ENCODE peak calls at places on chromosomes 6 and 20, in five cellular contexts. G is GM23248, R is GM23338, K is neural progenitor cell, E is HCT116. J is an unnamed sample.

GRCh38 chr6:72857791-72858190 is 235.9 kb downstream of the KCNQ5 start:
- DNase-seq in K (no peak), E (no peak), R (no peak), G (peak; percentile 42), J (no peak)

GRCh38 chr6:63571883-63572732 is at the start of the genes LOC128125822 and PTP4A1:
- DNase-seq in E (peak; percentile 92), K (peak; percentile 99), G (peak; percentile 99), R (peak; percentile 97), J (peak; percentile 99)

GRCh38 chr6:124854338-124854922 is 107.8 kb upstream of the RNF217 start:
- DNase-seq in G (peak; percentile 38), R (no peak), K (no peak), E (no peak), J (peak; percentile 5)

GRCh38 chr20:19758888-19759331 is 852 bp downstream of the RIN2 start:
- DNase-seq in K (peak; percentile 75), G (peak; percentile 68), R (peak; percentile 79), E (no peak), J (no peak)

GRCh38 chr6:110472739-110473138 is 3.7 kb downstream of the SLC22A16 start:
- DNase-seq in R (no peak), G (no peak), E (no peak), K (no peak), J (no peak)

GRCh38 chr6:112203577-112204349 is 50.6 kb downstream of the LAMA4 start:
- DNase-seq in E (peak; percentile 72), G (peak; percentile 94), R (no peak), K (no peak), J (no peak)

GRCh38 chr6:108798672-108799355 is 49.4 kb upstream of the ARMC2 start:
- DNase-seq in E (no peak), G (no peak), K (peak; percentile 30), R (peak; percentile 27), J (no peak)

GRCh38 chr20:10558635-10559187 is 115.1 kb downstream of the JAG1 start:
- DNase-seq in R (no peak), E (no peak), G (peak; percentile 71), K (no peak), J (no peak)

GRCh38 chr6:100420711-100421110 is 44.0 kb downstream of the SIM1 start:
- DNase-seq in E (no peak), G (no peak), K (peak; percentile 68), R (peak; percentile 76), J (no peak)

GRCh38 chr6:151009576-151009975 is 144.1 kb downstream of the MTHFD1L start:
- DNase-seq in G (no peak), K (peak; percentile 59), E (no peak), R (peak; percentile 75), J (no peak)

GRCh38 chr20:17809714-17810631 is 110.2 kb downstream of the BANF2 start:
- DNase-seq in E (no peak), K (no peak), G (no peak), R (no peak), J (no peak)

GRCh38 chr20:38840053-38840893 is 34.8 kb downstream of the PPP1R16B start:
- DNase-seq in R (no peak), G (peak; percentile 50), E (no peak), K (no peak), J (no peak)

DNA sequence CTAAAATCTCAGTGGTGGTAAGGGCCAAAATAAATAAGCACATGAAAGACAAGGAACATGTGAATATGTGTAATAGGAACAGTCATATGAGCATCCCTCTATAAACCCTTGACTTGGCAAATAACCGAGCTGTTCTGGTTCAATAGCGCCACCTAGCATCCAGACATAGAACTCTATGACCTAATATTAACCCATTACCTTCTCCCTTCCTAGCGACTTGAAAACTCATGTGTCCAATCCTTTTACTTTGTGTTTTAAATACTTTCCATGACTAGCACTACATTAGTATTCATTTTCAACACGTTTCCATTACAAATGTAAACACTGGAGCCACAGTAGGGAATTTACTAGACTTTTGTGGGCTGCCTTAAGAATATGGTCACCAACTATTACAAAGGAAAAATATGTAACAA is 279.7 kb downstream of the UST start:
- DNase-seq in E (peak; percentile 70), R (peak; percentile 89), K (peak; percentile 80), G (peak; percentile 94), J (peak; percentile 74)
- TF ChIP-seq EZH2phosphoT487 in E (no peak), R (no peak), K (no peak), G (no peak), J (no peak)

GRCh38 chr6:26478985-26479278 is 21.2 kb upstream of the BTN1A1 start:
- DNase-seq in R (no peak), E (no peak), G (no peak), K (no peak), J (no peak)
- H3K4me2 ChIP-seq in R (no peak overlapping the region), E (no peak overlapping the region), G (no peak overlapping the region), K (no peak overlapping the region), J (no peak overlapping the region)

GRCh38 chr6:39054577-39055142 is 6.1 kb downstream of the GLP1R start:
- DNase-seq in R (peak; percentile 28), G (no peak), E (no peak), K (no peak), J (no peak)
- TF ChIP-seq EZH2phosphoT487 in R (no peak), G (no peak), E (no peak), K (no peak), J (no peak)

DNA sequence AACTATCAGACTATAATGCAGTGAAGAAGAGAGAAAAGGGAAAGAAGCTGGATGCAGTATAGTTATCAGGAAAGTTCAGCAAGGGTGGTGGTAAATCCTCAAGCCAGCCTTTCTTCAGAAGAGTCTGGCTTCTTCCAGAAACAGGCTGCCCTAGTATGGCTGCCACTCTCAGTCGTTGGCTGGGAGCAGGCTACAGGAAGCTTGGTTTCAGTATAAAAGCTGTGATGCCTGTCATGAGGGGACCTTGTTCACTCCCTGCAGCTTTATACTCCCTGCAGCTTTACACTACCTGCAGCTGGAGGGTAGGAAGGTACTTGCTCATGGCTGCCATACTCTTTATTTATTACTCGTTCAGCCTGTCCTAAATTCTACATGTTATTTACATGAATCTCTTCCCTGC is 63.3 kb upstream of the ARHGAP18 start:
- DNase-seq in G (no peak), R (no peak), K (no peak), E (no peak), J (no peak)
- H3K4me2 ChIP-seq in G (no peak overlapping the region), R (no peak overlapping the region), K (no peak overlapping the region), E (no peak overlapping the region), J (no peak overlapping the region)

GRCh38 chr6:165940366-165940765 is 227.3 kb downstream of the TBXT start:
- DNase-seq in R (no peak), E (no peak), G (no peak), K (no peak), J (no peak)
- TF ChIP-seq EZH2phosphoT487 in R (no peak), E (no peak), G (no peak), K (no peak), J (no peak)

DNA sequence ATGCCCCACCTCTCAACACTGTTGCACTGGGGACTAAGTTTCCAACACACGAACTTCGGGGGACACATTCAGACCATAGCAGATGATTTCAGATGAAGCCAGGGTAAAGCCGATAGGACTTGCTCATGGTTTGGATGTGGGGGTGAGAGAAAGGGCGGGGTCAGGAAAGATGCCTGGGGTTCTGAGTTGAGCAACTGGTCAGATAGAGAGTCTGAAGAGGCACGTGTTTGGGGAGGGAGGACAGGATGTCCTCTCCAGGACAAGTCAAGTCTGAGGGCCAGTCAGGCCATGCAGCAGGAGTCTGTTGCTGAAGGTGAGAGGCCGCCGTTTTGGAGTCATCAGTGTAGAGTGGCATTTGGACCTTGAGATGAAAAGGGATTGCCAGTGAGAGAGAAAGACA is 197.9 kb upstream of the SNX9 start:
- DNase-seq in E (no peak), K (no peak), G (peak; percentile 19), R (no peak), J (no peak)
- H3K4me2 ChIP-seq in E (no peak overlapping the region), K (peak overlapping the region; percentile 45), G (no peak overlapping the region), R (no peak overlapping the region), J (no peak overlapping the region)

DNA sequence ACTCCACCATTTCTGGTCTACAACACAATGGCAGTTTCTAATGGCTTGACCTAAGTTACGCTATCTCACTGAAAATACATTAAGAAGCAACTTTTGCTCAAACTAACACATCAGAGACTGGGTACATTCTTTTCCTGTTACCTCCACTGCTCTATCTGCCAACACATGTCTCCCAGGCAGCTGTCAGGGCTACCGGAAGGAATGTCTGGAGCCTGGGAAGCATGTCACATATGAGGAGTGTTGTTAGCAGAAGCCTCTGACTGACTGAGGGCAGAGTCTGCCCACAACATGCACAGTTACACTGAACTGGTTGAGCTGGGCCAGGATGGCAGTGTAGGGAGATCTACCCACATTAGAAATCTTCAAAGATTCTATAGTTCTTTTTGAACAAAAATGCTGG is 264.5 kb downstream of the KIF16B start:
- DNase-seq in G (no peak), E (no peak), K (no peak), R (no peak), J (no peak)
- TF ChIP-seq EZH2phosphoT487 in G (no peak), E (no peak), K (no peak), R (no peak), J (no peak)

DNA sequence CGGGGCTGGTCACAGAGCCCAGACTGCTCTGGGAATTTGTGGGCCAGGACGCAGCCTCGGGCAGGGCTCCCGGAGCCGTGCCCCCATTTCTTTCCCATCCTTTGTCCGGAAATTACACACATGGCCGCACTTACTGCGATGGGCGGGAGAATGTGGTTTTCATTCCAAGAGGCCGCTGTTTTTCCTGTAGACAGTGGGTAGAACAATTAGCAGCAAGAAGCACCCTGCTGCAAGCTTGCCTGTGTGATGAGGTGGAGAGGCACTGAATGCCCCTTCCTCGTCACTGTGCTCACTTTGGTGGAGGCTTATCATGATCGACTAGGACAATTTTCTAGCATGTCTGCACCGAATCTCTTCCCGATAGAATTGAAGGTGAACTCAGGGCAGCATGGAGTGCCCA is 102.8 kb downstream of the DACT2 start:
- DNase-seq in G (peak; percentile 22), R (no peak), E (no peak), K (peak; percentile 87), J (no peak)
- H3K4me2 ChIP-seq in G (no peak overlapping the region), R (no peak overlapping the region), E (no peak overlapping the region), K (peak overlapping the region; percentile 70), J (no peak overlapping the region)

GRCh38 chr6:89611666-89612065 is 26.9 kb downstream of the LYRM2 start:
- DNase-seq in G (peak; percentile 16), K (no peak), E (no peak), R (no peak), J (peak; percentile 28)

GRCh38 chr6:89613790-89614189 is 24.8 kb downstream of the LYRM2 start:
- DNase-seq in G (no peak), E (no peak), K (no peak), R (no peak), J (no peak)

GRCh38 chr6:89605861-89606260 is 32.7 kb downstream of the LYRM2 start:
- DNase-seq in K (no peak), R (no peak), E (no peak), G (no peak), J (no peak)

GRCh38 chr6:89612121-89612520 is 26.4 kb downstream of the LYRM2 start:
- DNase-seq in K (peak; percentile 56), R (peak; percentile 74), G (no peak), E (no peak), J (no peak)

DNA sequence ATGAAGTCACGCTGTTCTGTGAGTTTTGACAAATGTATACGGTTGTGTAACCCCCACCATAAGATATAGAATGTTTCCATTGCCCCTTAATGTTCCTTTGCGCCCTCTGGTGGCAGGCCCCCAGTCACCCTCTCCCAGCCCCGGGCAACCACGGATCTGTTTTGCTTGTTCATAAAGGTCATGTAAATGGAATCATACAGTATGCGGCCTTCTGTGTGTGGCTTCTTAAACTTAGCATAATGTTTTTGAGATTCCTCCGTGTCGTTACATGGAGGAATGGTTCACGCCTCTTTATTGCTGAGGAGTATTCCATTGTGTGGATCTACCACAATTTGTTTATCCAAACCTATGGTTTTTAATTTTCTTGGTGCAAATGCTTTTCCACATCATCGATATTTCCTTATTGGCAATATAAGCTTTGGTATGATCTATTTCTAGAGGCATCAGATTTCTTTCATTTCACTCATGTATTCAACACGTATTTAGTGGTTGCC is 28.4 kb downstream of the LYRM2 start:
- DNase-seq in G (peak; percentile 66), K (peak; percentile 74), E (peak; percentile 19), R (peak; percentile 87), J (peak; percentile 72)
- TF ChIP-seq EZH2phosphoT487 in G (no peak), K (no peak), E (no peak), R (no peak), J (no peak)

GRCh38 chr20:63165538-63166422 is 50.2 kb downstream of the YTHDF1 start:
- DNase-seq in G (no peak), K (no peak), R (no peak), E (no peak), J (no peak)
- H3K4me2 ChIP-seq in G (no peak overlapping the region), K (no peak overlapping the region), R (no peak overlapping the region), E (no peak overlapping the region), J (no peak overlapping the region)

J was measured in OCI-LY7.